ENCODE peak calls at places on chromosomes 16 and 17, in seven cellular contexts. N is NCI-H1092 treated with DMSO at 0.1 percent for 48 hours; W is progenitor cell of endocrine pancreas; V is stimulated activated CD8-positive, alpha-beta memory T cell treated with anti-CD3 and anti-CD28 coated beads, Interleukin-7, amount 100 ng/mL, for 24 hours; O is SK-N-SH; P is RCC 7860; K is sigmoid colon. J is an unnamed sample.

GRCh38 chr16:23587726-23588125 is 8.4 kb downstream of the NDUFAB1 start:
- DNase-seq in V (no peak), W (no peak), K (no peak), O (no peak), N (no peak), P (no peak), J (peak; percentile 43)

GRCh38 chr17:7208754-7209460 is 10.7 kb downstream of the DLG4 start:
- DNase-seq in V (no peak), N (no peak), P (no peak), K (no peak), W (no peak), O (no peak), J (no peak)

GRCh38 chr17:65099941-65100315 is 37.2 kb upstream of the RGS9 start:
- DNase-seq in W (no peak), V (peak; percentile 61), P (peak; percentile 96), O (no peak), N (peak; percentile 24), K (peak; percentile 73), J (peak; percentile 87)

GRCh38 chr17:79223953-79224352 is 149.3 kb downstream of the ENGASE start:
- DNase-seq in N (no peak), O (no peak), K (no peak), V (no peak), P (no peak), W (no peak), J (no peak)

GRCh38 chr17:82623707-82624106 is 24.5 kb downstream of the WDR45B start:
- DNase-seq in N (no peak), P (no peak), V (no peak), W (no peak), K (no peak), O (no peak), J (no peak)

GRCh38 chr16:2468725-2469398 is 2.2 kb upstream of the NTN3 start:
- DNase-seq in N (peak; percentile 96), V (no peak), W (no peak), P (no peak), K (no peak), O (peak; percentile 89), J (no peak)

GRCh38 chr17:61322316-61323014 is 77.2 kb upstream of the TBX2 start:
- DNase-seq in P (no peak), K (no peak), O (no peak), W (no peak), N (no peak), V (no peak), J (no peak)

GRCh38 chr16:81632392-81633146 is 146.5 kb upstream of the PLCG2 start:
- DNase-seq in K (no peak), N (no peak), P (peak; percentile 73), O (no peak), V (peak; percentile 36), W (no peak), J (no peak)

GRCh38 chr16:2295056-2295798 is 27.3 kb upstream of the RNPS1 start:
- DNase-seq in O (no peak), V (no peak), P (no peak), W (no peak), K (no peak), N (no peak), J (no peak)

GRCh38 chr16:81326971-81327370 is 12.2 kb downstream of the GAN start:
- DNase-seq in O (no peak), K (no peak), N (no peak), P (no peak), W (no peak), V (no peak), J (no peak)